ENCODE peak calls at places on chromosomes 3 and 15, in nine cellular contexts. O is AG04450, C is astrocyte, J is heart right ventricle, Q is psoas muscle, H is tibial artery, R is kidney, G is GM23248, V is HCT116. D is an unnamed sample. For H3K9me3, the result is how much of the 10 kb centered on the place peaks cover.

GRCh38 chr15:82599862-82600261 is 47.3 kb downstream of the CPEB1 start:
- DNase-seq in H (no peak), V (no peak), J (no peak), C (no peak), R (no peak), G (no peak), Q (no peak), O (no peak), D (no peak)

GRCh38 chr3:191065183-191065805 is 133.7 kb upstream of the OSTN start:
- DNase-seq in O (no peak), G (peak), Q (no peak), C (peak), V (no peak), J (no peak), R (no peak), H (no peak), D (no peak)

GRCh38 chr3:14057701-14058100 is 67.0 kb downstream of the CHCHD4 start:
- DNase-seq in G (no peak), Q (no peak), C (no peak), H (no peak), V (no peak), R (no peak), O (no peak), J (no peak), D (no peak)

GRCh38 chr3:124230928-124231456 is 239.1 kb upstream of the ROPN1 start:
- DNase-seq in C (no peak), J (no peak), R (no peak), G (no peak), V (no peak), O (no peak), Q (no peak), H (no peak), D (no peak)

GRCh38 chr3:87191175-87191574 is 35.9 kb upstream of the CHMP2B start:
- DNase-seq in O (no peak), G (peak), Q (no peak), V (no peak), C (no peak), H (no peak), J (no peak), R (no peak), D (no peak)

GRCh38 chr15:31364301-31365031 is 37.8 kb downstream of the KLF13 start:
- DNase-seq in G (no peak), J (no peak), H (no peak), O (no peak), V (no peak), R (no peak), C (no peak), Q (no peak), D (no peak)

GRCh38 chr3:177977381-177978158 is 558.7 kb upstream of the KCNMB2 start:
- DNase-seq in G (peak), H (no peak), V (peak), Q (no peak), C (peak), J (no peak), R (no peak), O (peak), D (no peak)

GRCh38 chr3:138914870-138915502 is 32.0 kb downstream of the FOXL2 start:
- DNase-seq in R (no peak), C (peak), O (no peak), Q (no peak), V (no peak), H (no peak), J (no peak), G (no peak), D (no peak)

GRCh38 chr15:67818464-67818863 is 6.8 kb upstream of the SKOR1 start:
- DNase-seq in O (no peak), G (no peak), Q (no peak), J (no peak), C (no peak), R (peak), V (no peak), H (no peak), D (no peak)

GRCh38 chr3:169771651-169772529 is 1.3 kb upstream of the MYNN start:
- DNase-seq in C (peak), J (peak), G (peak), O (peak), Q (peak), V (peak), H (peak), R (peak), D (peak)

GRCh38 chr3:21170964-21171363 is 580.0 kb downstream of the ZNF385D start:
- DNase-seq in J (no peak), Q (no peak), V (no peak), R (no peak), C (no peak), O (no peak), H (no peak), G (peak), D (no peak)

GRCh38 chr3:188915137-188915536 is 256.6 kb upstream of the TPRG1 start:
- DNase-seq in G (peak), V (no peak), C (peak), Q (no peak), R (no peak), H (no peak), J (no peak), O (no peak), D (no peak)

GRCh38 chr3:190305406-190305805 is 16.8 kb downstream of the CLDN1 start:
- DNase-seq in C (no peak), H (no peak), Q (no peak), V (no peak), G (peak), J (no peak), O (no peak), R (no peak), D (no peak)

GRCh38 chr3:147383617-147384016 is 22.7 kb downstream of the ZIC4 start:
- DNase-seq in R (no peak), V (peak), C (no peak), G (no peak), Q (no peak), H (no peak), O (no peak), J (no peak), D (no peak)

GRCh38 chr3:2504912-2505311 is 406.2 kb downstream of the CNTN4 start:
- DNase-seq in R (no peak), G (no peak), Q (no peak), V (no peak), C (no peak), J (no peak), O (no peak), H (no peak), D (no peak)

GRCh38 chr15:29089731-29090616 is 179.6 kb downstream of the NSMCE3 start:
- DNase-seq in J (no peak), Q (no peak), O (peak), V (no peak), G (no peak), R (no peak), H (peak), C (peak), D (no peak)

GRCh38 chr15:57031082-57031481 is 112.6 kb downstream of the TCF12 start:
- DNase-seq in H (no peak), G (no peak), J (no peak), V (no peak), O (no peak), Q (no peak), R (no peak), C (no peak), D (no peak)

GRCh38 chr3:48982016-48982415 is 8.0 kb upstream of the P4HTM start:
- DNase-seq in C (no peak), V (no peak), O (no peak), R (no peak), H (no peak), G (no peak), Q (no peak), J (no peak), D (no peak)

GRCh38 chr15:25059698-25060471 is 105.1 kb downstream of the SNRPN start:
- DNase-seq in G (no peak), V (no peak), H (no peak), O (no peak), C (no peak), R (peak), J (no peak), Q (no peak), D (no peak)

DNA sequence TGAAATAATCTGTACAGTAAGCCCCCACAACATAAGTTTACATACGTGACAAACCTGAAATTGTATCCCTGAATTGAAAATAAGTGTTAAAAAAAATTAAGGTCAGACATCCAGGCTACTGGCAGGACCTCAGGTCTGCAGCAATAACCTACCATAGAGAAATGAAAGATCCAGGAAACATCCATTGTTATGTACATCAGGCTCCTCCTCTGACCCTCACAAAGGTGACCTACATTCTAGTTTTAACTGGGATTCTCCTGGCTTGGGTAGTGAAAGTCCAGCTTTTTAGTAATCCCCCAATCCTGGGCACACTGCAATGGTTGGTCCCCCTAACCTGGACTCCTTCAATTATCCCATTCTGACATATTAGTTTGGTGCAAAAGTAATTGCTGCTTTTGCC is 749.6 kb upstream of the LMCD1 start:
- DNase-seq in C (no peak), H (no peak), O (no peak), R (no peak), J (no peak), G (no peak), V (no peak), Q (no peak), D (no peak)
- H3K9me3 ChIP-seq in C (under half), H (under half), O (under half), R (under half), J (under half), G (under half), V (under half), Q (under half), D (under half)

GRCh38 chr15:43360821-43361220 is 10.0 kb downstream of the ZSCAN29 start:
- DNase-seq in H (no peak), G (no peak), Q (no peak), O (no peak), J (no peak), R (no peak), C (no peak), V (no peak), D (no peak)

DNA sequence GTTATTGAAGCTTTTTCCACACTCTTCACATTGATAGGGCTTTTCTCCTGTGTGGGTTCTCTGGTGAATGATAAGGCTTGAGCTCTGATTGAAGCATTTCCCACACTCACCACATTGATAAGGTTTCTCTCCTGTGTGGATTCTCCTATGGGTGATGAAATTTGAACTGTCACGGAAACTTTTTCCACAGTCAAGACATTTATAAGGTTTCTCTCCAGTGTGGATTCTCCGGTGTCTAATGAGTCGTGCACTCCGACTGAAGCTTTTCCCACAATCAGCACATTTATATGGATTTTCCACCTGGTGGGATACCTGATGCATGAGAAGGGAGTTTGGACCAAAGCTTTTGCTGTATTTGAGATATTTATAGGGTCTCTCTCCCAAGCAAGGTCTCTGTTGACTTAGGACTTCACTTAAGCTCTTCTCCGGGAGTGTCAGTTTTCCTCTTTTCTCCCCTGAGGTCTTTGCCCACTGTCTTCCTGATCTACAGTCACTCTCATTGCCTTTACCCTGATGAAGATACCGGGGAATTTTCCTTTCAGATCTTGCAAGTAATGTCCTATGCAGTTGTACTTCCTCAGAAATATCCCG is 9.4 kb downstream of the ZSCAN29 start:
- DNase-seq in H (no peak), G (peak), J (no peak), O (no peak), R (no peak), C (no peak), Q (no peak), V (no peak), D (no peak)
- H3K9me3 ChIP-seq in H (half or more), G (under half), J (half or more), O (under half), R (under half), C (under half), Q (half or more), V (under half), D (under half)

GRCh38 chr3:122064318-122064717 is 9.2 kb downstream of the CD86 start:
- DNase-seq in C (no peak), J (no peak), V (no peak), R (no peak), H (no peak), O (no peak), G (no peak), Q (no peak), D (no peak)
- H3K9me3 ChIP-seq in C (under half), J (under half), V (under half), R (under half), H (under half), O (under half), G (under half), Q (under half), D (under half)

DNA sequence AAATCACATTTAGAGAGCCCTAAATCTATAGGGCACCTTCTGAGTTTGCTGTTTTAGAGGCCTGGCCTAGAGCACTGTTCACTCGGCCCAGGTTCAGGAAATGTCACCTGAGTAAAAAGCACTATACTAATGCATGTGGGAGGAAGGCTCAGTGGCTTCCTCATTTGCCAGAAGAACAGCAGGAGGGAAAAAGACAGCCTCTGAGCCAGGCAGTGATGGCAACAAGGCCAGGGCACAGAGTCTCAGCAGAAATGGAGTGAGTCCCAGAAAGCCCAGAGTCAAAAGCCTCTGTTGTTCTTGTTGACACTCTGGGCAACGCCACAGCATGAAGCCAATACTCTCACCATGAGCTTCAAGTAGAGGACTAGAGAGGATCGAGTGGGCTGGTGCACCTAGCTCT is 25.9 kb downstream of the LTF start:
- DNase-seq in H (no peak), V (no peak), R (no peak), J (no peak), Q (no peak), O (no peak), G (no peak), C (no peak), D (no peak)
- H3K9me3 ChIP-seq in H (under half), V (under half), R (under half), J (under half), Q (under half), O (under half), G (under half), C (under half), D (under half)

DNA sequence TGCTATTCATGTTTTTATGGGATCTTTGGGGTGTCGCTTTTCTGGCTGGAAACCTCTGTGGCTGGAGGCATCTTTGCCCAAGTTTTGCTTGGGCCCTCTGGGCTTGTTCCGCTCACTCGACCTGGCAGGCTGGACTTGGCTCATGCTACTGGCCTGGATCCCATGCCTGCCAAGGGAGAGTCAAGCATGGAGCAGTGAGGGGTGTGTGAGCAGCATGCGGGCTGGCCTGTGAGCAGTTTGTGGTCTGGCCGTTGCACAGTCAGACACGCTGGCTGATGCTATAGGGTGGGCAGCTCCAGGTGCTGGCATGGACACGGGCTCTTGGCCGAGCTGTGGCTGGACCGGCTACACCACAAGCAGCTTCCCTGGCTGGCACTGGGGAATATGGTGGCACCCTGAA is 491.1 kb downstream of the AGBL1 start:
- DNase-seq in H (no peak), V (no peak), J (no peak), O (no peak), Q (no peak), C (no peak), R (no peak), G (no peak), D (no peak)
- H3K9me3 ChIP-seq in H (under half), V (under half), J (under half), O (under half), Q (under half), C (under half), R (under half), G (under half), D (under half)

GRCh38 chr3:45983865-45984264 is 11.8 kb downstream of the FYCO1 start:
- DNase-seq in O (no peak), R (no peak), C (no peak), V (no peak), G (no peak), H (no peak), Q (no peak), J (no peak), D (no peak)
- H3K9me3 ChIP-seq in O (under half), R (under half), C (under half), V (under half), G (under half), H (under half), Q (under half), J (under half), D (under half)

GRCh38 chr3:95750097-95750496 is 1064.3 kb upstream of the EPHA6 start:
- DNase-seq in O (no peak), G (no peak), H (no peak), R (no peak), C (no peak), V (no peak), Q (no peak), J (no peak), D (no peak)
- H3K9me3 ChIP-seq in O (under half), G (under half), H (under half), R (under half), C (under half), V (under half), Q (under half), J (under half), D (under half)

GRCh38 chr3:99858461-99858860 is 40.8 kb downstream of the CMSS1 start:
- DNase-seq in V (no peak), G (no peak), O (no peak), Q (no peak), R (no peak), J (no peak), H (no peak), C (no peak), D (no peak)
- H3K9me3 ChIP-seq in V (under half), G (under half), O (under half), Q (under half), R (under half), J (under half), H (under half), C (under half), D (under half)

D was measured in T-helper 17 cell.